ENCODE peak calls at places on chromosomes 16 and 17, in nine cellular contexts. One of them, this sample, is unnamed.

GRCh38 chr16:63614421-63614820 is 1507.4 kb downstream of the CDH11 start:
- DNase-seq in stimulated activated CD4-positive, alpha-beta T cell treated with anti-CD3 and anti-CD28 coated beads, Interleukin-15, amount 100 ng/mL, for 24 hours: no peak
- DNase-seq in uterus: no peak
- DNase-seq in foreskin fibroblast: peak; percentile 1
- DNase-seq in adipocyte: peak; percentile 19
- DNase-seq in B cell: no peak
- DNase-seq in NCI-H1092 treated with DMSO at 0.1 percent for 48 hours: no peak
- DNase-seq in CD4-positive, CD25-positive, alpha-beta regulatory T cell: no peak
- DNase-seq in C1 segment of cervical spinal cord: no peak
- DNase-seq in this sample: no peak

GRCh38 chr17:16928406-16929280 is 43.3 kb downstream of the TNFRSF13B start:
- DNase-seq in stimulated activated CD4-positive, alpha-beta T cell treated with anti-CD3 and anti-CD28 coated beads, Interleukin-15, amount 100 ng/mL, for 24 hours: no peak
- DNase-seq in uterus: no peak
- DNase-seq in foreskin fibroblast: no peak
- DNase-seq in adipocyte: no peak
- DNase-seq in B cell: no peak
- DNase-seq in NCI-H1092 treated with DMSO at 0.1 percent for 48 hours: no peak
- DNase-seq in CD4-positive, CD25-positive, alpha-beta regulatory T cell: no peak
- DNase-seq in C1 segment of cervical spinal cord: no peak
- DNase-seq in this sample: no peak

GRCh38 chr17:75749545-75750389 is 15.2 kb downstream of the GALK1 start:
- DNase-seq in stimulated activated CD4-positive, alpha-beta T cell treated with anti-CD3 and anti-CD28 coated beads, Interleukin-15, amount 100 ng/mL, for 24 hours: peak; percentile 93
- DNase-seq in uterus: peak; percentile 85
- DNase-seq in foreskin fibroblast: peak; percentile 90
- DNase-seq in adipocyte: peak; percentile 94
- DNase-seq in B cell: peak; percentile 90
- DNase-seq in NCI-H1092 treated with DMSO at 0.1 percent for 48 hours: peak; percentile 54
- DNase-seq in CD4-positive, CD25-positive, alpha-beta regulatory T cell: peak; percentile 77
- DNase-seq in C1 segment of cervical spinal cord: peak; percentile 63
- DNase-seq in this sample: peak; percentile 78

GRCh38 chr17:81097134-81097942 is 62.4 kb downstream of the BAIAP2 start:
- DNase-seq in stimulated activated CD4-positive, alpha-beta T cell treated with anti-CD3 and anti-CD28 coated beads, Interleukin-15, amount 100 ng/mL, for 24 hours: peak; percentile 60
- DNase-seq in uterus: peak; percentile 90
- DNase-seq in foreskin fibroblast: peak; percentile 94
- DNase-seq in adipocyte: peak; percentile 96
- DNase-seq in B cell: no peak
- DNase-seq in NCI-H1092 treated with DMSO at 0.1 percent for 48 hours: no peak
- DNase-seq in CD4-positive, CD25-positive, alpha-beta regulatory T cell: no peak
- DNase-seq in C1 segment of cervical spinal cord: peak; percentile 31
- DNase-seq in this sample: peak; percentile 57

GRCh38 chr16:57504001-57504400 is 17.7 kb upstream of the DOK4 start:
- DNase-seq in stimulated activated CD4-positive, alpha-beta T cell treated with anti-CD3 and anti-CD28 coated beads, Interleukin-15, amount 100 ng/mL, for 24 hours: no peak
- DNase-seq in uterus: no peak
- DNase-seq in foreskin fibroblast: no peak
- DNase-seq in adipocyte: no peak
- DNase-seq in B cell: no peak
- DNase-seq in NCI-H1092 treated with DMSO at 0.1 percent for 48 hours: no peak
- DNase-seq in CD4-positive, CD25-positive, alpha-beta regulatory T cell: no peak
- DNase-seq in C1 segment of cervical spinal cord: no peak
- DNase-seq in this sample: no peak

GRCh38 chr16:86306811-86307517 is 203.4 kb upstream of the FOXF1 start:
- DNase-seq in stimulated activated CD4-positive, alpha-beta T cell treated with anti-CD3 and anti-CD28 coated beads, Interleukin-15, amount 100 ng/mL, for 24 hours: no peak
- DNase-seq in uterus: no peak
- DNase-seq in foreskin fibroblast: peak; percentile 57
- DNase-seq in adipocyte: peak; percentile 73
- DNase-seq in B cell: no peak
- DNase-seq in NCI-H1092 treated with DMSO at 0.1 percent for 48 hours: no peak
- DNase-seq in CD4-positive, CD25-positive, alpha-beta regulatory T cell: no peak
- DNase-seq in C1 segment of cervical spinal cord: no peak
- DNase-seq in this sample: no peak

GRCh38 chr17:34917381-34917780 is 43.9 kb downstream of the CCT6B start:
- DNase-seq in stimulated activated CD4-positive, alpha-beta T cell treated with anti-CD3 and anti-CD28 coated beads, Interleukin-15, amount 100 ng/mL, for 24 hours: no peak
- DNase-seq in uterus: no peak
- DNase-seq in foreskin fibroblast: no peak
- DNase-seq in adipocyte: no peak
- DNase-seq in B cell: no peak
- DNase-seq in NCI-H1092 treated with DMSO at 0.1 percent for 48 hours: no peak
- DNase-seq in CD4-positive, CD25-positive, alpha-beta regulatory T cell: no peak
- DNase-seq in C1 segment of cervical spinal cord: no peak
- DNase-seq in this sample: no peak

GRCh38 chr17:2064980-2065785 is 10.3 kb downstream of the HIC1 start:
- DNase-seq in stimulated activated CD4-positive, alpha-beta T cell treated with anti-CD3 and anti-CD28 coated beads, Interleukin-15, amount 100 ng/mL, for 24 hours: peak; percentile 80
- DNase-seq in uterus: no peak
- DNase-seq in foreskin fibroblast: peak; percentile 73
- DNase-seq in adipocyte: peak; percentile 48
- DNase-seq in B cell: no peak
- DNase-seq in NCI-H1092 treated with DMSO at 0.1 percent for 48 hours: no peak
- DNase-seq in CD4-positive, CD25-positive, alpha-beta regulatory T cell: no peak
- DNase-seq in C1 segment of cervical spinal cord: no peak
- DNase-seq in this sample: peak; percentile 75

GRCh38 chr17:33811984-33812383 is 443.1 kb upstream of the CCL2 start:
- DNase-seq in stimulated activated CD4-positive, alpha-beta T cell treated with anti-CD3 and anti-CD28 coated beads, Interleukin-15, amount 100 ng/mL, for 24 hours: no peak
- DNase-seq in uterus: no peak
- DNase-seq in foreskin fibroblast: no peak
- DNase-seq in adipocyte: no peak
- DNase-seq in B cell: no peak
- DNase-seq in NCI-H1092 treated with DMSO at 0.1 percent for 48 hours: no peak
- DNase-seq in CD4-positive, CD25-positive, alpha-beta regulatory T cell: no peak
- DNase-seq in C1 segment of cervical spinal cord: no peak
- DNase-seq in this sample: no peak

GRCh38 chr16:31727553-31727952 is 146.1 kb upstream of the ZNF267 start:
- DNase-seq in stimulated activated CD4-positive, alpha-beta T cell treated with anti-CD3 and anti-CD28 coated beads, Interleukin-15, amount 100 ng/mL, for 24 hours: no peak
- DNase-seq in uterus: no peak
- DNase-seq in foreskin fibroblast: no peak
- DNase-seq in adipocyte: no peak
- DNase-seq in B cell: no peak
- DNase-seq in NCI-H1092 treated with DMSO at 0.1 percent for 48 hours: no peak
- DNase-seq in CD4-positive, CD25-positive, alpha-beta regulatory T cell: no peak
- DNase-seq in C1 segment of cervical spinal cord: no peak
- DNase-seq in this sample: no peak